ENCODE peak calls at places on chromosomes 13 and 19, in five cellular contexts. F, D, O, X and N are unnamed samples.

GRCh38 chr13:79155883-79156282 is 250.2 kb downstream of the RBM26 start:
- DNase-seq in X (no peak), O (no peak), D (no peak), F (no peak), N (no peak)

GRCh38 chr13:21228738-21229137 is 52.3 kb downstream of the MRPL57 start:
- DNase-seq in D (no peak), F (no peak), X (no peak), O (no peak), N (no peak)

GRCh38 chr19:46928951-46929350 is 68.2 kb downstream of the ARHGAP35 start:
- DNase-seq in F (no peak), D (no peak), O (peak), X (no peak), N (no peak)

GRCh38 chr19:48812094-48812929 is 1.5 kb upstream of the BCAT2 start:
- DNase-seq in O (peak), X (peak), D (peak), F (peak), N (peak)

GRCh38 chr19:35596366-35596999 is 10.5 kb downstream of the PMIS2 start:
- DNase-seq in F (no peak), O (peak), X (no peak), D (no peak), N (no peak)

GRCh38 chr13:98752111-98752941 is at the start of gene SLC15A1:
- DNase-seq in O (no peak), X (no peak), F (no peak), D (peak), N (no peak)

GRCh38 chr19:14073925-14074838 is 1.6 kb downstream of the MISP3 start:
- DNase-seq in X (no peak), O (peak), D (peak), F (peak), N (peak)

GRCh38 chr19:18460313-18460712 is 22.4 kb upstream of the ISYNA1 start:
- DNase-seq in F (no peak), O (peak), D (peak), X (peak), N (peak)

GRCh38 chr13:45295536-45295935 is 45.4 kb downstream of the TPT1 start:
- DNase-seq in X (no peak), O (peak), D (no peak), F (no peak), N (no peak)

GRCh38 chr19:9856609-9857008 is 21.5 kb downstream of the PIN1 start:
- DNase-seq in D (no peak), F (no peak), X (no peak), O (no peak), N (no peak)

GRCh38 chr13:113319371-113319770 is 22.3 kb downstream of the LAMP1 start:
- DNase-seq in O (no peak), D (no peak), F (no peak), X (peak), N (no peak)
- TF ChIP-seq CTCF in O (no peak), D (no peak), F (no peak), X (no peak), N (no peak)

DNA sequence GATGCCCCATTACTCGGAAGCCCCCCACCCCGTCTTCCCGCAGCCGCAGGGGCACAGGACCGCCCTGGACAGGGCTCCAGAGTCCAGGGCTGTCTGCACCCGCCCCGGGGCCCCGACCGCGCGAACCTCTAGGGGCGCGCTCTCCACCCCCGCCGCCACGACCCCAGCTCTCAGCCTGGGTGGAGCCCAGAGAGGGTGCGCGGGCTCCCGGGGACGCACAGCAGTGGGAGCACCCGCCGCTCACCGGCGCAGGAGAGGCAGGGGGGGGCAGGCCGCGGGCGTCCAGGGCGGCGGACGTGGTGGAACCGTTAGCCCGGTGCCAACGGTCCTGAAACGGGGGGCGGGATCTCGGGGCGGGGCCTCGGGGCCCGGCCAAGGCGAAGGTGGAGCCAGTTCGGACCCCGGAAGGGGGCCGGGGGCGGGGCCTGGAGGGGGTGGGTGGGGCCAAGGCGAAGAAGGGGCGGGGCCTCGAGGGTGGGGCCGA is at the start of gene ATP8B3:
- DNase-seq in X (no peak), F (no peak), O (no peak), D (no peak), N (no peak)
- TF ChIP-seq CTCF in X (no peak), F (no peak), O (no peak), D (no peak), N (peak)

GRCh38 chr19:12648088-12648487 is 18.5 kb downstream of the MAN2B1 start:
- DNase-seq in X (no peak), O (no peak), F (no peak), D (no peak), N (no peak)
- TF ChIP-seq CTCF in X (no peak), O (peak), F (no peak), D (peak), N (peak)

GRCh38 chr13:112079696-112080095 is 12.7 kb downstream of the SOX1 start:
- DNase-seq in D (no peak), X (no peak), O (no peak), F (no peak), N (no peak)
- TF ChIP-seq CTCF in D (no peak), X (no peak), O (no peak), F (no peak), N (no peak)

DNA sequence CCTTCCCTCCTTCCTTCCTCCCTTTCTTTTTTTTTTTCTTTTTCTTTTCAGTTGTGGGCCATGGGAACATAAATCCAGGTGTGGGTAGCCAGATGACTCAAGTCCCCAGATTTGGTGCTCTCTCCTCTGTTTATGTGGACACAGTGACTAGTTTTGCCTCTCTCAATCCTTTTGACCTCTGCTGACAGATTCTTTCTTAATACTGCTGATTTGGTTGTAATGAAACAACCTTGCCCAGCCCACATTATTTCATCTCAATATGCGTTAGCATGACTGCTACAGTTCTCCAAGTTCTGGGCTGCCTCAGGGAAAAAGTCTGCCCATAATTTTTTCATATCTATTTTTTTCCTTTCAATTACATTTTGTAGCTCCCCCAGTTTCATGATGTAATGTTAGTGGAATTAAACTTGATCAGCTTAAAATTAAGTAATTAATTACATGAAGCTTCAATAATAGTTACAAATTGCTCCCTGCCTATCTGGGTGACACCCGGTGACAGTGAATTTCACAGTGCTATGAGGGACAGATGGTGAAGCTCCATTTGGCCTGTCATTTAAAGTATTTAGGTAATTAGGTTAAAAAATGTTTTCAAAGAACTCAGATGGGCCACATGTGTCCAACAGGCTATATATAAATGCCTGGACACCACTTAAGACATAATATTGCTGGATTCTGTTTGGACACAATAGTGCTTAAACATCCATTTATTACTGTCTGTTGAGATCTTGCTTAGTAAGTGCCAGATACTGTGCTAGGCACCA is 118.8 kb upstream of the FRY start:
- DNase-seq in D (no peak), O (no peak), F (no peak), X (no peak), N (no peak)
- TF ChIP-seq CTCF in D (no peak), O (no peak), F (no peak), X (no peak), N (no peak)